ENCODE peak calls at places on chromosomes 3 and 15, in ten cellular contexts. H is glutamatergic neuron; Y is T-helper 2 cell; C is right cardiac atrium; B is mucosa of gallbladder; I is activated T-cell treated with anti-CD3 and anti-CD28 coated beads for 48 hours; A is progenitor cell of endocrine pancreas; J is GM12878; L is stimulated activated CD8-positive, alpha-beta memory T cell treated with anti-CD3 and anti-CD28 coated beads, Interleukin-12 subunit alpha, Interleukin-12 subunit beta, amount 100 ng/mL, for 1 hour; T is HTR-8/SVneo. W is an unnamed sample.

GRCh38 chr3:77931272-77932009 is 891.5 kb downstream of the ROBO2 start:
- DNase-seq in H (no peak), Y (no peak), B (no peak), I (no peak), C (no peak), L (no peak), T (no peak), A (no peak), J (no peak), W (no peak)

GRCh38 chr15:45522931-45523331 is 376 bp upstream of the SLC30A4 start:
- DNase-seq in B (no peak), T (no peak), I (no peak), J (no peak), A (no peak), Y (no peak), H (no peak), L (no peak), C (no peak), W (peak)

GRCh38 chr15:51334011-51334426 is 4.4 kb downstream of the CYP19A1 start:
- DNase-seq in I (no peak), T (no peak), B (no peak), A (no peak), H (no peak), J (no peak), C (no peak), L (no peak), Y (no peak), W (no peak)

GRCh38 chr3:65548848-65549625 is 489.7 kb downstream of the MAGI1 start:
- DNase-seq in B (no peak), T (no peak), J (no peak), H (peak), Y (no peak), L (no peak), C (peak), I (no peak), A (peak), W (peak)

GRCh38 chr3:51974963-51975856 is at the start of gene ABHD14A:
- DNase-seq in T (peak), J (no peak), Y (peak), A (peak), H (peak), B (peak), L (no peak), I (peak), C (peak), W (peak)

GRCh38 chr3:141618511-141618910 is 119.6 kb upstream of the RNF7 start:
- DNase-seq in B (no peak), Y (no peak), I (no peak), H (no peak), T (no peak), L (no peak), J (no peak), C (no peak), A (no peak), W (no peak)

GRCh38 chr3:116939550-116939949 is 230.0 kb downstream of the TUSC7 start:
- DNase-seq in L (no peak), A (no peak), I (no peak), J (no peak), T (no peak), B (no peak), Y (no peak), H (no peak), C (no peak), W (no peak)

GRCh38 chr3:154125378-154126030 is 4.3 kb downstream of the ARHGEF26 start:
- DNase-seq in I (no peak), T (no peak), A (no peak), L (no peak), H (no peak), J (no peak), Y (no peak), C (no peak), B (no peak), W (no peak)

GRCh38 chr15:36347272-36347864 is 232.1 kb upstream of the CDIN1 start:
- DNase-seq in I (no peak), J (no peak), B (no peak), Y (no peak), A (no peak), H (no peak), T (peak), C (no peak), L (no peak), W (no peak)

GRCh38 chr3:57169872-57170623 is 4.9 kb upstream of the IL17RD start:
- DNase-seq in A (peak), Y (peak), J (no peak), C (peak), L (peak), T (peak), H (peak), I (peak), B (peak), W (peak)

GRCh38 chr3:124800076-124800475 is 69.8 kb downstream of the UMPS start:
- DNase-seq in A (no peak), H (no peak), J (no peak), B (no peak), Y (no peak), I (no peak), L (no peak), T (no peak), C (no peak), W (no peak)

GRCh38 chr15:98063871-98064270 is 103.4 kb downstream of the ARRDC4 start:
- DNase-seq in I (no peak), C (no peak), B (no peak), L (no peak), T (no peak), A (no peak), J (no peak), H (no peak), Y (no peak), W (no peak)

GRCh38 chr3:123076496-123077418 is 9.9 kb downstream of the PDIA5 start:
- DNase-seq in J (no peak), B (no peak), I (no peak), L (no peak), A (no peak), C (peak), T (no peak), Y (no peak), H (no peak), W (no peak)

GRCh38 chr3:129934234-129935123 is 40.0 kb upstream of the TRH start:
- DNase-seq in H (peak), A (peak), I (peak), B (peak), J (no peak), L (no peak), C (peak), T (peak), Y (no peak), W (peak)

GRCh38 chr3:181316481-181316880 is 326.9 kb upstream of the DNAJC19 start:
- DNase-seq in T (no peak), H (no peak), I (no peak), A (no peak), Y (no peak), B (no peak), L (no peak), C (no peak), J (no peak), W (no peak)

GRCh38 chr3:174442317-174442682 is 416.8 kb upstream of the NAALADL2 start:
- DNase-seq in Y (no peak), L (no peak), I (no peak), A (no peak), C (no peak), B (no peak), H (no peak), J (no peak), T (no peak), W (no peak)

GRCh38 chr3:88167704-88168103 is 17.9 kb downstream of the C3orf38 start:
- DNase-seq in T (no peak), J (no peak), L (no peak), H (no peak), C (no peak), Y (no peak), I (no peak), B (no peak), A (no peak), W (no peak)

GRCh38 chr3:31294430-31295149 is 238.1 kb upstream of the STT3B start:
- DNase-seq in L (no peak), C (no peak), T (no peak), J (no peak), H (no peak), Y (no peak), A (no peak), I (no peak), B (no peak), W (no peak)

GRCh38 chr15:59437473-59437776 is 561 bp upstream of the FAM81A start:
- DNase-seq in H (no peak), L (no peak), T (no peak), J (no peak), Y (no peak), B (no peak), A (no peak), I (no peak), C (no peak), W (no peak)

GRCh38 chr3:35919160-35919559 is 279.8 kb downstream of the ARPP21 start:
- DNase-seq in I (no peak), C (no peak), B (no peak), Y (no peak), A (no peak), H (no peak), L (no peak), J (no peak), T (no peak), W (no peak)

GRCh38 chr15:24075420-24076089 is 388.4 kb upstream of the NDN start:
- DNase-seq in H (no peak), A (no peak), Y (no peak), B (no peak), L (no peak), T (no peak), C (no peak), I (no peak), J (no peak), W (no peak)

GRCh38 chr3:172369590-172370259 is 78.5 kb downstream of the GHSR start:
- DNase-seq in B (no peak), A (no peak), H (no peak), J (no peak), T (no peak), I (no peak), C (no peak), Y (no peak), L (no peak), W (no peak)

GRCh38 chr3:34285465-34286188 is 487.2 kb downstream of the PDCD6IP start:
- DNase-seq in A (no peak), T (no peak), J (no peak), I (no peak), H (no peak), L (no peak), Y (no peak), B (no peak), C (no peak), W (no peak)

GRCh38 chr3:10738688-10739372 is 77.2 kb upstream of the SLC6A11 start:
- DNase-seq in Y (peak), L (peak), A (peak), T (peak), I (peak), J (no peak), B (peak), H (peak), C (peak), W (peak)

GRCh38 chr3:125357032-125357658 is 18.0 kb downstream of the ZNF148 start:
- DNase-seq in A (no peak), I (peak), C (peak), B (peak), Y (no peak), L (peak), J (no peak), T (no peak), H (peak), W (peak)

GRCh38 chr3:185851046-185851445 is 26.2 kb upstream of the IGF2BP2 start:
- DNase-seq in A (no peak), B (no peak), H (no peak), T (no peak), Y (no peak), C (no peak), J (no peak), L (no peak), I (no peak), W (no peak)

GRCh38 chr3:179234244-179234643 is 16.7 kb downstream of the KCNMB3 start:
- DNase-seq in Y (no peak), I (no peak), A (no peak), B (no peak), L (no peak), T (no peak), C (no peak), H (no peak), J (no peak), W (no peak)

GRCh38 chr15:32936283-32936918 is 218.6 kb downstream of the GREM1 start:
- DNase-seq in I (no peak), J (no peak), Y (no peak), B (no peak), H (no peak), C (no peak), L (no peak), T (peak), A (no peak), W (peak)

GRCh38 chr15:78434134-78434533 is 3.9 kb upstream of the IREB2 start:
- DNase-seq in I (no peak), H (no peak), T (no peak), Y (no peak), B (no peak), L (no peak), C (no peak), A (no peak), J (no peak), W (no peak)

GRCh38 chr15:22895465-22896190 is 57.2 kb downstream of the NIPA2 start:
- DNase-seq in I (peak), L (no peak), C (no peak), A (no peak), Y (no peak), T (peak), H (no peak), J (peak), B (peak), W (no peak)

GRCh38 chr3:124993462-124993861 is 58.9 kb upstream of the MUC13 start:
- DNase-seq in L (no peak), T (no peak), C (peak), B (no peak), J (no peak), H (no peak), Y (no peak), A (no peak), I (no peak), W (no peak)

W was measured in HEK293T.